ENCODE peak calls at places on chromosomes 3 and 15, in eight cellular contexts. W is foreskin fibroblast, J is cardiac muscle cell, B is AG04450, D is naive B cell, H is nephron progenitor cell, G is NCI-H446 treated with DMSO at 0.1 percent for 48 hours, O is K562. A is an unnamed sample.

GRCh38 chr15:98865397-98866339 is 141.9 kb downstream of the PGPEP1L start:
- DNase-seq in W (peak), J (peak), B (no peak), D (peak), H (no peak), G (no peak), O (peak), A (peak)

GRCh38 chr3:12934431-12934830 is 93.1 kb upstream of the RPL32 start:
- DNase-seq in W (no peak), J (peak), B (no peak), D (no peak), H (no peak), G (no peak), O (no peak), A (no peak)

GRCh38 chr3:70716832-70717231 is 404.4 kb upstream of the MDFIC2 start:
- DNase-seq in W (peak), J (peak), B (no peak), D (no peak), H (no peak), G (no peak), O (no peak), A (no peak)

GRCh38 chr3:42539871-42540714 is 37.6 kb downstream of the VIPR1 start:
- DNase-seq in W (no peak), J (peak), B (no peak), D (peak), H (peak), G (no peak), O (peak), A (peak)

GRCh38 chr15:92892201-92892555 is 7.9 kb upstream of the CHD2 start:
- DNase-seq in W (no peak), J (no peak), B (no peak), D (no peak), H (no peak), G (no peak), O (no peak), A (no peak)

GRCh38 chr15:70535071-70535954 is 228.0 kb downstream of the UACA start:
- DNase-seq in W (no peak), J (no peak), B (no peak), D (no peak), H (no peak), G (no peak), O (no peak), A (peak)

GRCh38 chr3:150495563-150496168 is 50.6 kb downstream of the SERP1 start:
- DNase-seq in W (peak), J (peak), B (peak), D (peak), H (peak), G (peak), O (peak), A (peak)

GRCh38 chr3:150146891-150147761 is 176.4 kb upstream of the PFN2 start:
- DNase-seq in W (peak), J (peak), B (peak), D (no peak), H (no peak), G (no peak), O (no peak), A (no peak)

GRCh38 chr3:195254454-195255175 is 16.3 kb downstream of the XXYLT1 start:
- DNase-seq in W (no peak), J (no peak), B (no peak), D (no peak), H (no peak), G (peak), O (no peak), A (no peak)

GRCh38 chr3:24773798-24774197 is 279.1 kb upstream of the THRB start:
- DNase-seq in W (peak), J (peak), B (peak), D (no peak), H (peak), G (peak), O (no peak), A (peak)

GRCh38 chr3:30680789-30681188 is 74.4 kb downstream of the TGFBR2 start:
- DNase-seq in W (peak), J (peak), B (no peak), D (no peak), H (no peak), G (no peak), O (no peak), A (no peak)

GRCh38 chr3:127428344-127429001 is 140.6 kb upstream of the PRR20G start:
- DNase-seq in W (no peak), J (peak), B (no peak), D (no peak), H (no peak), G (peak), O (no peak), A (no peak)

A was measured in OCI-LY7.